ENCODE peak calls at places on chromosomes 2 and 18, in eight cellular contexts. U is uterus; X is brain microvascular endothelial cell; H is psoas muscle; Q is PC-3; M is cardiac fibroblast; B is CD8-positive, alpha-beta T cell; O is retinal pigment epithelial cell. I is an unnamed sample.

GRCh38 chr2:234135750-234136221 is 85.3 kb downstream of the SPP2 start:
- DNase-seq in U (no peak), X (peak), H (peak), Q (peak), M (peak), B (peak), O (no peak), I (peak)

GRCh38 chr2:7272180-7272579 is 355.0 kb downstream of the RNF144A start:
- DNase-seq in U (no peak), X (no peak), H (no peak), Q (peak), M (peak), B (no peak), O (no peak), I (no peak)

GRCh38 chr2:240298316-240298790 is 137.1 kb upstream of the GPC1 start:
- DNase-seq in U (no peak), X (no peak), H (no peak), Q (no peak), M (no peak), B (no peak), O (no peak), I (no peak)

GRCh38 chr18:34491719-34492118 is 218.4 kb upstream of the DTNA start:
- DNase-seq in U (no peak), X (no peak), H (no peak), Q (no peak), M (no peak), B (no peak), O (no peak), I (no peak)

GRCh38 chr2:213199871-213200270 is 48.5 kb upstream of the IKZF2 start:
- DNase-seq in U (no peak), X (peak), H (no peak), Q (no peak), M (peak), B (no peak), O (no peak), I (peak)

GRCh38 chr2:225091336-225091735 is 49.1 kb upstream of the DOCK10 start:
- DNase-seq in U (no peak), X (peak), H (no peak), Q (peak), M (peak), B (no peak), O (no peak), I (peak)

GRCh38 chr2:199136241-199136640 is 321.5 kb downstream of the SATB2 start:
- DNase-seq in U (no peak), X (no peak), H (no peak), Q (peak), M (no peak), B (no peak), O (no peak), I (peak)

GRCh38 chr2:224369028-224369632 is 32.8 kb downstream of the FAM124B start:
- DNase-seq in U (no peak), X (peak), H (no peak), Q (peak), M (peak), B (no peak), O (peak), I (peak)

GRCh38 chr2:26058390-26058789 is 24.5 kb downstream of the RAB10 start:
- DNase-seq in U (no peak), X (no peak), H (no peak), Q (no peak), M (no peak), B (no peak), O (no peak), I (no peak)

GRCh38 chr2:191895743-191896142 is 48.9 kb upstream of the CAVIN2 start:
- DNase-seq in U (no peak), X (no peak), H (no peak), Q (no peak), M (no peak), B (no peak), O (no peak), I (no peak)

GRCh38 chr2:56587456-56587855 is 403.7 kb downstream of the CCDC85A start:
- DNase-seq in U (no peak), X (no peak), H (no peak), Q (no peak), M (no peak), B (no peak), O (no peak), I (no peak)

GRCh38 chr2:133082034-133082433 is 412.0 kb upstream of the LYPD1 start:
- DNase-seq in U (no peak), X (no peak), H (no peak), Q (no peak), M (no peak), B (no peak), O (no peak), I (no peak)

DNA sequence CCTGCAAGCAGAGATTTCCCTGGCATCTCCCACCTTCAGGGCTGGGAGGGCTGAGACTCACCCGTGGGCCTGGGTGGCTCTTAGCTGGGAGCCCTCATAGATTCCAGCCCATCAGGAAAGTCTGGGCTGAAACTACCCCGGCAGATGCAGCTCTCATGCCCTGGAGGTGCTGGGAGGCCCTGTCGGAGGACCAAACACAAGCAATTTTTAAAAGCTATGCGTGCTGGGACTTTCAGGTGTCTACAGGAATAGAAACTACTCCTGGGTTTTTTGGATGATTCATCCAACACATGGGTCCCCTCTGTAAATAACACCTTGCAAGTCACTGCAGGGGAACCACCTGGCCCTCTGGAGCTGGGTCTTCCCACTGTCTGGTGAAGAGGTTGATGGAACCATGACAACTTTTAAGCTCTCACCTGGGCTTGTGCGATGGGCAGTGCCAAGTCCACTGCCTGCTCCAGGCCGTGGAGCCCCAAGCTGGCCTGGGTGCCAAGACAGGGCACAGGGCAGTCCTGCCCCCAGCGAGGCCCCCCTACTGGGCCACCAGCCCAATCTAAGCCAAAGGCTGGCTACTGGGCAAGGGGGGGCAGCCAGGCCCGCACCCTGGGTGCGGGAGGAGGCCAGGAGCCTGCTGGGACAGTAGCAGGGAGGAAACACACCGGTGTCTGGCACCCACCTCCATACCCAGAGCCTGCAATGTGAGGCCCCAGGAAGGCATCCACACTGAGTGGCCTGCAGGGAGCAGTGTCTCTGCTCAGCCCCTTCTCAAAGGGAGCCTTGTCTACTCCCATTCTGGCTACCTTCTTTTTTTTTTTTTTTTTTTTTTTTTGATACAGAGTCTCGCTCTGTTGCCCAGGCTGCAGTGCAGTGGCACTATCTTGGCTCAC is 1.1 kb upstream of the GPR55 start:
- DNase-seq in U (no peak), X (no peak), H (no peak), Q (no peak), M (no peak), B (no peak), O (no peak), I (no peak)
- TF ChIP-seq CTCF in U (no peak), X (peak), H (no peak), Q (no peak), M (no peak), B (no peak), O (peak), I (no peak)

DNA sequence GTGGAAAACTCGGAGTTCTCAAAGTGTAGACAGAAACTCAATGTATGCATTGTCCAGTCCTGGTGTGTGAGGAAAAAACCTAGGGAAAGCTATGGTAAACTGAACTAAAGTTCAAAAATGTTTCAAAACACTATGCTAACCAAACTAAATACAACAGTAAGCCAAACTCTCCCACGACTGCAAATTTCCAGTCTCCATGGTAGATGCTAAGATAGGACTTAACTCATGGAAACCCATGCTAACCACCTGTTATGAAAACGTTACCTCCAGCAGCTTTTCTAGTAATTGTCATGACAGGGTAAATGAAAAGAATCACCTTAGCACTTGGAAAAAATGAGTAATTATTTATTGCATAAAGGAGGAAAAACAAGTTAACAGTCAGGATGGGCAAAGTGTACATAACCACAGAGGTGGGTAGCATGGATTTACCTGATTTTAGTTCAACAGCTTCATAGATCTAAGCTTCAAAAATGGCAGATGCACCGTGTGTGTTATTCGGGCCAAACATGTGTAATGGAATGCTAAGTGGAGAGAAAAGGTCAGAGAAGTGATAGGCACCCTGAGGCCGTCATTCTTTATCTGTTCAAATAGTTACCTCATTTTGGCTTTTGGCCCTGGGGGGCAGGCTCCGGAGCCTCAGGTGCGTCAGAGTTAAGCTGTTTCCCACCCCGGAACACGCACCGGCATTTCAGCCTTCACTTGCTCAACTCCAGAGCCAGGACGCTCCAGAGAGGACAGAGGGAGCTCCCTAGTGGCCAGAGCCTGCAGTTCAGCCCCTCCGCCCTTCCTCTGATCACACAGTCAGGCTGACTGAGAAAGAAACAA is 135.5 kb upstream of the EPC2 start:
- DNase-seq in U (peak), X (peak), H (peak), Q (peak), M (peak), B (peak), O (peak), I (peak)
- H3K4me3 ChIP-seq in U (no peak), X (peak), H (peak), Q (peak), M (peak), B (peak), O (peak), I (no peak)

GRCh38 chr18:25256439-25256838 is 95.5 kb downstream of the ZNF521 start:
- DNase-seq in U (no peak), X (no peak), H (no peak), Q (no peak), M (no peak), B (no peak), O (no peak), I (no peak)
- TF ChIP-seq CTCF in U (no peak), X (no peak), H (no peak), Q (no peak), M (no peak), B (no peak), O (no peak), I (no peak)

DNA sequence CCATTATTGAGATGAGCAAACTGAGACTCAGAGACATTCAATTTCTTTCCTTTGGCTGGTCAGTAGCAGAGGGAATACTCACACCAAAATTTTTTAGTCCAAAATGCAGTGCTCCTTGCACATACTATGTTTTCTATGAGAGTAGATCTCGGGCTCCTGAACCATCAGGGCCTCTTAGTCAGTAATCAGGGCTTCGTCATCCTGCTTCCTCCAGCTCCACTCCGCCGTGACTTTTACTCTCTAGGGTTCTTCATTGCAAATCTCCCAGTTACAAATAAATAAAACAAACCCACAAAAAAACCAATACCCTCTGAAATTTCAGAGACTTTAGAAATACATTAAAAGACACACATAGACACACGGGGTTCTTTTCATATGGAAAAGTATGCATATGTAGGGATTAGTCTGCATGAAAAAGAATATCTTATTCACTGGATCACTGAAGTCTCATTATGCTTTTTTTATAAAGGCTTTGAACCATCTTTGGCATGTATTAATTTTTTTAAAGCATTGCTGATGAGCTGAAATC is 234.9 kb downstream of the ICOS start:
- DNase-seq in U (no peak), X (no peak), H (no peak), Q (no peak), M (no peak), B (no peak), O (no peak), I (no peak)
- H3K4me3 ChIP-seq in U (no peak), X (no peak), H (no peak), Q (no peak), M (no peak), B (no peak), O (no peak), I (no peak)

DNA sequence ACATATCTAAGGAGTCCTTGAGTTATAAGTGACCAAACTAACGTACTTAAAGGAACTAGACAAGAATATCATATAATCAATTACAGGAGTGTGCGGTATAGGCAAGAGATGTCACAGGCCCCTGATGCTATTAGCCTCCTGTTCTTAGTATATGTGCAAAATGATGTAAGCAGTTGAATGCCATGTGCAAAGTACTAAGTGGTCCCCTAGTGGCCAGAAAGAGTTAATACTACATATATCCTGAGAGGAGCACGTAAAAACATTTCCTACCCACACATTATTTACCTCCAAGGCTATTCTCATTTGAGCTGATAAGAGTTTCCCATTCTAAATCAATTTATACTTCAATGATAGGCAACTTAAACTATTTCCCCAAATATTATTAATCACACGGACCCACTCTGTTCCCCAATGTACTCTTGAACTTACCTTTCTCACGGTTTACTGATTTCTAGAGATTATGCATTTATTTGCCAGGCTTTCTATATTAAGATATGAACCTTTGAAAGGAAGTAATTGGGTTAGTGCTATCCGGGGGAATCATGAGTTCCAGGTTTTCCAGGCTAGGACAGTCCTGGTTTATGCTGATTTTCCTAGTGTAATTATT is 158.0 kb upstream of the KLHL14 start:
- DNase-seq in U (no peak), X (no peak), H (no peak), Q (peak), M (peak), B (no peak), O (peak), I (peak)
- TF ChIP-seq CTCF in U (no peak), X (peak), H (peak), Q (peak), M (peak), B (no peak), O (peak), I (peak)

DNA sequence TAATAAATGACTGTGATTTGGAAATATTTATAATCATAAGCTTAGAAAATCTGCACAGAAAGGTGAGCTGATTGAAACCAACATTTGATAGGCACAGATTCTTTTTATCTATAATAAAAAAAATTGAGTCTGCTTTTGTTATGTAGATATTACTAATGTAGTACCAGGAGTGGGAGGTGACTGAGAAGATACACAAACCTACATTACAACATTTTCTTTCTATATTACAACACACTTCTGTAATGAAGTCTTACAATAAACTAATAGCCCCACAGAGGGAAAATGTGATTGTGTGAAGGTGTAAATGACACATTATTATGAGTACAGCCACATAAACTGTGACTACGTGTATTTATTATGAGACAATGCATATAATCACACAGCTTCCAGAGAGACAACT is 241.6 kb downstream of the PIEZO2 start:
- DNase-seq in U (no peak), X (no peak), H (no peak), Q (no peak), M (no peak), B (no peak), O (no peak), I (no peak)
- H3K4me3 ChIP-seq in U (no peak), X (no peak), H (no peak), Q (no peak), M (no peak), B (no peak), O (no peak), I (no peak)

I was measured in foreskin fibroblast.